ENCODE peak calls at places on chromosomes 13 and 19, in eight cellular contexts. G is stimulated activated CD4-positive, alpha-beta T cell treated with anti-CD3 and anti-CD28 coated beads, Interleukin-15, amount 100 ng/mL, for 48 hours; F is RWPE1; T is heart right ventricle; N is progenitor cell of endocrine pancreas; B is Daoy; P is hepatocyte; K is NCI-H1930. Z is an unnamed sample.

GRCh38 chr19:18340237-18340989 is at the start of gene PGPEP1:
- DNase-seq in G (peak), F (peak), T (peak), N (peak), B (peak), P (peak), K (peak), Z (peak)

GRCh38 chr13:42354246-42355117 is 82.5 kb downstream of the AKAP11 start:
- DNase-seq in G (peak), F (no peak), T (no peak), N (no peak), B (peak), P (peak), K (no peak), Z (no peak)

GRCh38 chr19:35031072-35031881 is 1.0 kb downstream of the SCN1B start:
- DNase-seq in G (no peak), F (no peak), T (no peak), N (no peak), B (peak), P (no peak), K (peak), Z (no peak)

GRCh38 chr19:57321746-57322145 is 1.5 kb downstream of the ZNF543 start:
- DNase-seq in G (no peak), F (no peak), T (no peak), N (no peak), B (no peak), P (no peak), K (no peak), Z (no peak)

GRCh38 chr19:36081385-36081784 is 26.7 kb downstream of the WDR62 start:
- DNase-seq in G (no peak), F (no peak), T (no peak), N (no peak), B (no peak), P (no peak), K (no peak), Z (no peak)

GRCh38 chr19:34497112-34497805 is 15.7 kb downstream of the WTIP start:
- DNase-seq in G (no peak), F (no peak), T (no peak), N (no peak), B (no peak), P (no peak), K (no peak), Z (no peak)

GRCh38 chr13:31610270-31610998 is 128.9 kb upstream of the RXFP2 start:
- DNase-seq in G (no peak), F (no peak), T (no peak), N (no peak), B (no peak), P (no peak), K (no peak), Z (no peak)

GRCh38 chr13:50129923-50130685 is 114.9 kb downstream of the KCNRG start:
- DNase-seq in G (no peak), F (no peak), T (peak), N (no peak), B (peak), P (peak), K (no peak), Z (peak)

GRCh38 chr19:4866595-4867424 is 657 bp downstream of the PLIN3 start:
- DNase-seq in G (peak), F (peak), T (peak), N (no peak), B (peak), P (peak), K (no peak), Z (peak)

GRCh38 chr19:24048261-24048660 is 38.7 kb upstream of the ZNF254 start:
- DNase-seq in G (no peak), F (no peak), T (no peak), N (no peak), B (no peak), P (no peak), K (no peak), Z (no peak)

Z was measured in uterus.